ENCODE peak calls at places on chromosomes 16 and 17, in seven cellular contexts. A, E, Z, V, R, Y and J are unnamed samples.

GRCh38 chr17:3603119-3603869 is 5.9 kb downstream of the TRPV1 start:
- DNase-seq in Y (no peak), A (no peak), V (peak; percentile 27), R (no peak), E (no peak), Z (no peak), J (no peak)

GRCh38 chr17:78947235-78948153 is 22.3 kb upstream of the TIMP2 start:
- DNase-seq in Z (no peak), V (no peak), E (no peak), R (no peak), A (no peak), Y (no peak), J (no peak)

GRCh38 chr16:19542138-19542821 is 13.2 kb upstream of the VPS35L start:
- DNase-seq in V (no peak), Z (no peak), R (no peak), A (no peak), E (no peak), Y (no peak), J (no peak)

GRCh38 chr17:50196826-50197225 is 4.6 kb downstream of the COL1A1 start:
- DNase-seq in Z (no peak), R (no peak), Y (no peak), E (no peak), V (no peak), A (no peak), J (no peak)

GRCh38 chr17:17191346-17191792 is 14.8 kb downstream of the PLD6 start:
- DNase-seq in V (peak; percentile 74), A (no peak), E (no peak), Z (no peak), Y (no peak), R (no peak), J (no peak)

GRCh38 chr17:80763293-80763867 is 218.7 kb downstream of the RPTOR start:
- DNase-seq in R (no peak), Z (no peak), E (no peak), Y (no peak), V (no peak), A (no peak), J (no peak)

GRCh38 chr17:51461578-51462004 is 201.2 kb downstream of the UTP18 start:
- DNase-seq in V (peak; percentile 47), R (peak; percentile 62), A (peak; percentile 43), Y (peak; percentile 41), Z (peak; percentile 53), E (peak; percentile 8), J (peak; percentile 89)

GRCh38 chr16:25707982-25708583 is 16.3 kb downstream of the HS3ST4 start:
- DNase-seq in V (no peak), R (peak; percentile 41), A (no peak), Y (no peak), E (no peak), Z (peak; percentile 18), J (peak; percentile 57)

GRCh38 chr17:78409191-78409621 is 30.8 kb downstream of the PGS1 start:
- DNase-seq in V (no peak), R (no peak), Y (no peak), A (no peak), Z (no peak), E (no peak), J (no peak)

GRCh38 chr17:49748223-49748622 is 15.7 kb downstream of the FAM117A start:
- DNase-seq in A (no peak), Y (peak; percentile 24), R (no peak), V (no peak), Z (no peak), E (no peak), J (no peak)

GRCh38 chr16:3645504-3646347 is 8.8 kb upstream of the DNASE1 start:
- DNase-seq in R (peak; percentile 23), Y (no peak), Z (no peak), E (no peak), V (no peak), A (peak; percentile 45), J (no peak)

GRCh38 chr16:48366165-48367093 is 18.8 kb downstream of the SIAH1 start:
- DNase-seq in E (peak; percentile 15), Y (peak; percentile 63), A (no peak), Z (peak; percentile 72), V (peak; percentile 49), R (peak; percentile 67), J (peak; percentile 74)

GRCh38 chr17:52419256-52419655 is 260.7 kb upstream of the CA10 start:
- DNase-seq in E (no peak), R (no peak), V (no peak), Y (no peak), Z (no peak), A (no peak), J (no peak)

GRCh38 chr17:56172517-56172982 is 19.3 kb downstream of the ANKFN1 start:
- DNase-seq in E (no peak), V (no peak), Z (no peak), A (no peak), Y (no peak), R (no peak), J (no peak)

GRCh38 chr16:11329080-11329491 is 16.2 kb upstream of the RMI2 start:
- DNase-seq in E (no peak), V (no peak), Y (no peak), R (peak; percentile 59), A (no peak), Z (no peak), J (no peak)

GRCh38 chr16:795580-796229 is 4.8 kb downstream of the GNG13 start:
- DNase-seq in Y (no peak), V (no peak), R (no peak), Z (no peak), A (no peak), E (no peak), J (no peak)

GRCh38 chr16:54286330-54287017 is at the start of gene IRX3:
- DNase-seq in Y (no peak), A (no peak), V (peak; percentile 44), Z (no peak), E (no peak), R (peak; percentile 34), J (peak; percentile 92)

GRCh38 chr17:37505333-37505732 is 15.6 kb downstream of the DUSP14 start:
- DNase-seq in Y (no peak), Z (no peak), A (no peak), E (no peak), V (no peak), R (no peak), J (no peak)

GRCh38 chr17:27551701-27552466 is 79.1 kb upstream of the LGALS9 start:
- DNase-seq in V (no peak), Z (no peak), A (no peak), R (no peak), E (no peak), Y (no peak), J (no peak)

GRCh38 chr16:64627781-64628180 is 494.1 kb downstream of the CDH11 start:
- DNase-seq in V (no peak), Z (no peak), Y (no peak), R (no peak), A (no peak), E (no peak), J (no peak)

GRCh38 chr17:77304051-77304745 is 163.4 kb downstream of the SEC14L1 start:
- DNase-seq in A (no peak), E (no peak), V (no peak), R (no peak), Z (no peak), Y (no peak), J (no peak)

GRCh38 chr16:80034948-80035700 is 434.6 kb upstream of the MAF start:
- DNase-seq in Z (no peak), E (no peak), R (no peak), V (no peak), Y (no peak), A (no peak), J (no peak)

GRCh38 chr16:65832269-65832668 is 534.2 kb upstream of the CDH5 start:
- DNase-seq in A (no peak), V (no peak), Y (no peak), E (no peak), R (no peak), Z (no peak), J (no peak)

GRCh38 chr16:24993722-24994686 is 21.2 kb downstream of the ARHGAP17 start:
- DNase-seq in Y (no peak), E (no peak), R (no peak), A (no peak), V (peak; percentile 67), Z (no peak), J (no peak)

GRCh38 chr16:57188711-57189002 is 2.5 kb downstream of the RSPRY1 start:
- DNase-seq in Y (no peak), R (no peak), V (no peak), Z (no peak), E (no peak), A (no peak), J (no peak)

GRCh38 chr16:51674615-51675014 is 523.5 kb upstream of the SALL1 start:
- DNase-seq in R (no peak), E (no peak), A (no peak), V (no peak), Y (no peak), Z (no peak), J (no peak)

GRCh38 chr17:43880420-43880991 is 26.8 kb downstream of the MPP2 start:
- DNase-seq in R (peak; percentile 83), Y (peak; percentile 49), Z (peak; percentile 15), E (peak; percentile 17), A (no peak), V (peak; percentile 66), J (peak; percentile 72)

GRCh38 chr16:90015586-90016338 is 3.5 kb downstream of the DBNDD1 start:
- DNase-seq in E (no peak), A (no peak), V (no peak), Z (no peak), R (no peak), Y (no peak), J (no peak)

GRCh38 chr17:83029571-83029970 is 49.8 kb upstream of the METRNL start:
- DNase-seq in Y (no peak), E (no peak), A (no peak), V (no peak), R (no peak), Z (no peak), J (no peak)

GRCh38 chr17:78596871-78597635 is 19.9 kb upstream of the DNAH17 start:
- DNase-seq in Z (no peak), V (no peak), Y (no peak), R (no peak), E (no peak), A (no peak), J (no peak)

GRCh38 chr16:30349695-30350094 is 5.4 kb downstream of the CD2BP2 start:
- DNase-seq in Y (no peak), A (no peak), R (no peak), Z (no peak), E (no peak), V (no peak), J (no peak)

GRCh38 chr17:17385502-17385901 is 82.3 kb downstream of the NT5M start:
- DNase-seq in E (no peak), R (no peak), V (no peak), Z (no peak), A (no peak), Y (no peak), J (no peak)